ENCODE peak calls at places on chromosomes 16 and 17, in nine cellular contexts. C is ovary, A is uterus, T is adrenal gland, Z is sigmoid colon, V is stomach, Y is endothelial cell of umbilical vein, R is A549, I is body of pancreas. X is an unnamed sample.

GRCh38 chr16:81583893-81584705 is 139.5 kb downstream of the CMIP start:
- DNase-seq in Y (no peak), R (peak), Z (no peak), C (no peak), I (no peak), V (peak), T (peak), A (no peak), X (peak)

GRCh38 chr16:51877686-51878085 is 669.3 kb downstream of the TOX3 start:
- DNase-seq in C (no peak), R (no peak), Z (no peak), I (no peak), Y (no peak), V (no peak), T (no peak), A (no peak), X (no peak)

GRCh38 chr17:55133583-55133982 is 131.2 kb upstream of the HLF start:
- DNase-seq in T (no peak), Z (no peak), I (no peak), V (no peak), R (no peak), C (no peak), Y (no peak), A (no peak), X (no peak)

GRCh38 chr16:78444-79145 is 570 bp downstream of the MPG start:
- DNase-seq in V (no peak), T (peak), Y (peak), R (peak), A (no peak), I (peak), C (no peak), Z (peak), X (no peak)

GRCh38 chr17:50661795-50662391 is 27.2 kb downstream of the ABCC3 start:
- DNase-seq in I (peak), C (no peak), T (peak), V (peak), R (peak), Y (peak), Z (peak), A (peak), X (no peak)

GRCh38 chr17:54919456-54919855 is 18.8 kb downstream of the TOM1L1 start:
- DNase-seq in A (no peak), C (no peak), R (no peak), V (no peak), Y (no peak), T (no peak), Z (no peak), I (no peak), X (no peak)

GRCh38 chr17:60154616-60155426 is 5.0 kb downstream of the CA4 start:
- DNase-seq in Z (no peak), C (no peak), V (peak), T (no peak), I (peak), R (no peak), A (no peak), Y (peak), X (no peak)

GRCh38 chr17:64151016-64151368 is 21.0 kb upstream of the ERN1 start:
- DNase-seq in R (no peak), T (no peak), I (no peak), Y (no peak), A (no peak), Z (no peak), C (no peak), V (no peak), X (no peak)

GRCh38 chr16:24282129-24282528 is 26.0 kb downstream of the CACNG3 start:
- DNase-seq in C (no peak), R (no peak), Y (no peak), A (no peak), T (no peak), V (no peak), Z (no peak), I (no peak), X (no peak)

GRCh38 chr17:70989301-70989700 is 820.0 kb downstream of the KCNJ2 start:
- DNase-seq in A (no peak), T (no peak), I (no peak), R (no peak), V (no peak), C (no peak), Y (no peak), Z (no peak), X (no peak)

GRCh38 chr17:44604149-44605115 is 47.1 kb downstream of the FZD2 start:
- DNase-seq in R (no peak), V (no peak), Y (no peak), Z (no peak), I (no peak), A (no peak), T (no peak), C (no peak), X (no peak)

GRCh38 chr16:56041556-56042140 is 149.6 kb upstream of the GNAO1 start:
- DNase-seq in Z (no peak), I (peak), A (no peak), R (peak), T (peak), C (no peak), V (no peak), Y (no peak), X (no peak)

GRCh38 chr17:4900231-4901107 is 1.1 kb downstream of the C17orf107 start:
- DNase-seq in C (no peak), A (no peak), I (peak), Y (no peak), Z (no peak), T (no peak), R (no peak), V (peak), X (no peak)

GRCh38 chr17:82933006-82933310 is 93.1 kb upstream of the ZNF750 start:
- DNase-seq in T (no peak), V (peak), R (no peak), Z (peak), Y (no peak), I (no peak), A (peak), C (peak), X (peak)

GRCh38 chr17:40190197-40191021 is 13.1 kb downstream of the RAPGEFL1 start:
- DNase-seq in I (no peak), R (peak), Y (peak), T (no peak), A (no peak), V (no peak), C (no peak), Z (no peak), X (no peak)

GRCh38 chr17:16909887-16910286 is 62.0 kb downstream of the TNFRSF13B start:
- DNase-seq in Y (peak), C (no peak), I (no peak), R (no peak), A (no peak), T (peak), Z (no peak), V (no peak), X (no peak)

GRCh38 chr17:45314761-45315549 is 1.9 kb downstream of the MAP3K14 start:
- DNase-seq in C (no peak), Z (no peak), A (no peak), T (no peak), Y (peak), R (peak), V (no peak), I (no peak), X (no peak)

GRCh38 chr16:67842509-67843342 is 606 bp downstream of the THAP11 start:
- DNase-seq in Z (peak), A (peak), V (peak), R (no peak), Y (peak), T (peak), C (peak), I (peak), X (peak)

GRCh38 chr17:8151641-8152111 is 528 bp downstream of the PER1 start:
- DNase-seq in C (peak), T (peak), R (no peak), I (peak), Z (peak), Y (peak), A (peak), V (peak), X (peak)

GRCh38 chr17:27466376-27466747 is 10.1 kb downstream of the KSR1 start:
- DNase-seq in R (no peak), Z (no peak), C (no peak), Y (peak), A (no peak), T (no peak), V (no peak), I (no peak), X (no peak)

GRCh38 chr17:6096201-6097004 is 26.2 kb downstream of the WSCD1 start:
- DNase-seq in V (no peak), C (no peak), R (no peak), T (no peak), A (no peak), I (no peak), Z (no peak), Y (no peak), X (no peak)

GRCh38 chr16:3065069-3065741 is at the start of gene IL32:
- DNase-seq in Y (peak), A (peak), Z (peak), V (peak), T (peak), I (peak), C (peak), R (peak), X (no peak)

GRCh38 chr17:28575126-28575795 is 1.4 kb downstream of the ALDOC start:
- DNase-seq in Y (no peak), I (no peak), Z (no peak), T (no peak), C (no peak), R (no peak), A (no peak), V (no peak), X (no peak)

GRCh38 chr17:78278139-78278741 is 46.8 kb downstream of the TMEM235 start:
- DNase-seq in I (no peak), Y (no peak), Z (no peak), C (no peak), T (no peak), A (no peak), R (no peak), V (no peak), X (no peak)

GRCh38 chr16:28277537-28278388 is 14.6 kb upstream of the SBK1 start:
- DNase-seq in I (peak), V (peak), Z (peak), Y (peak), R (peak), T (peak), A (peak), C (peak), X (peak)
- H3K4me3 ChIP-seq in I (no peak), V (peak), Z (peak), Y (peak), R (peak), T (no peak), A (peak), C (peak), X (no peak)

GRCh38 chr17:10646393-10646990 is 10.6 kb downstream of the MYH3 start:
- DNase-seq in Z (peak), C (peak), V (peak), A (peak), I (peak), R (peak), T (peak), Y (peak), X (peak)
- TF ChIP-seq POLR2A in Z (no peak), C (no peak), V (no peak), A (no peak), I (no peak), R (no peak), T (no peak), Y (no peak), X (no peak)

GRCh38 chr16:88831838-88832237 is 20.1 kb upstream of the APRT start:
- DNase-seq in R (no peak), Z (no peak), Y (no peak), C (no peak), A (no peak), V (no peak), I (no peak), T (no peak), X (no peak)
- TF ChIP-seq CTCF in R (no peak), Z (no peak), Y (no peak), C (no peak), A (no peak), V (no peak), I (no peak), T (peak), X (no peak)

DNA sequence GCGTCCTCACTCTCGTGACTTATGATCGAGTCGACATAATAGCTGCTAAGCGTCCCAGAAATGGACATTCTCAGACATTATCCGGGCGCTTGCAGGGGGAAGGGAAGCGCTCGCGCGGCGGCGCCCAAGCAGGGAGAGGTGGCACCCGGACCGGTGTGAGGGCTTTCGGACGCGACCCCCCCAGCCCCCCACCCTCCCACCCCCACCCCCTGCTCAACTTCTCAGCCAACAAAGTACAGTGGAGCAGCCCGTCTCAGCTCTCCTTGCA is at the start of gene HOXB9:
- DNase-seq in V (no peak), R (no peak), A (no peak), Y (no peak), Z (no peak), I (no peak), C (no peak), T (no peak), X (no peak)
- H3K4me3 ChIP-seq in V (peak), R (peak), A (peak), Y (peak), Z (peak), I (no peak), C (peak), T (no peak), X (peak)

DNA sequence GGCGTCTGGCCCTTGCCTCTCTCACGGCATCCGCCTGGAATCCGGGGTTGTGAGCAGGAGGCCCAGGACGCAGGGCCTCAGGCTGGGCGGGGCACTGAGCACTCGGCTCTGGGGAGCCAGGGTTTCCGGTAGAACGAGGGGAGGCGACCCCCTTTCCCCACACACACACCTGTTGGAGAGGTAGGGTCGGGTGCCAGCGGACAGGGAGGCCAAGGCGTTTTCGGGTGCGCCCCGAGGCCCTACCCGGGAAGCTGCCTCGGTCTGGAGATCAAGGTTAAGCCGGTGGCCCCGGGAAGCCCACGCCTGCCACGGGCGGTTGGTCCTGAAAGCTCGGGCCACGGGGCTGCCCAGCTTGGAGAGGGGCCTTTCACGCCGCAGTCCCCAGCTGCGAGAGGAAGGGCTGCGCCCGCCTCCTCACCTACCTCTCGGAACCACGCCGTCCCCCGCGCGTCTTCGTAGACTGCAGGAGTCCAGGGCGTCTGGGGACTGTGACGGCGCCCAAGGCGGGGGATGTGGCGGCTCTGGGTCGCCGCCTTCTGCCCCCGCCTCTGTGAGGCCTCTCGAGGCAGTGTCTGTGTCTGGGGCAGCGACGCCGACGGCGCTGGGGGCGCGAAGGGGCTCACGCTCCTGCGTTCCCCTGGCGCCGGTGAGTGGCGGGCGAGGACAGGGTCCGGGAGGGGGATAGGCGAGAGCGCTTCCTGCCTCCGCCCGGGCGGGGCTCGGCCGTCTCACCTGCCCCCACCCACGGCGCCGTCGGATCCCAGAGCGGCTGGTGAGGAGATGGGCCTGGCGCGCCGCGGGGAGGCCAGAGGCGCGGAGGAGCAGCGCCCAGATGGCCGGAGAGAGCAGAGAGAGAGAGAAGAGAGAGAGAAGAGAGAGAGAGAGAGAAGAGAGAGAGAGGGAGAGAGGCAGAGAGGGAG is 20.3 kb upstream of the HOXB9 start:
- DNase-seq in Z (no peak), R (peak), A (no peak), Y (no peak), C (no peak), T (no peak), I (no peak), V (no peak), X (no peak)
- TF ChIP-seq POLR2A in Z (no peak), R (peak), A (no peak), Y (no peak), C (no peak), T (no peak), I (no peak), V (no peak), X (no peak)

GRCh38 chr16:20401066-20401465 is 3.5 kb downstream of the PDILT start:
- DNase-seq in I (peak), Z (no peak), Y (no peak), V (no peak), R (no peak), T (no peak), C (no peak), A (no peak), X (no peak)

GRCh38 chr16:20399185-20399584 is 5.4 kb downstream of the PDILT start:
- DNase-seq in Y (no peak), C (no peak), A (no peak), T (no peak), I (no peak), V (peak), Z (no peak), R (no peak), X (no peak)

GRCh38 chr16:20398603-20399002 is 5.9 kb downstream of the PDILT start:
- DNase-seq in V (no peak), I (no peak), T (no peak), Y (no peak), A (no peak), R (no peak), Z (no peak), C (no peak), X (peak)

GRCh38 chr16:20402651-20403050 is 1.9 kb downstream of the PDILT start:
- DNase-seq in R (no peak), A (no peak), T (no peak), Y (no peak), I (no peak), V (no peak), C (no peak), Z (no peak), X (no peak)

DNA sequence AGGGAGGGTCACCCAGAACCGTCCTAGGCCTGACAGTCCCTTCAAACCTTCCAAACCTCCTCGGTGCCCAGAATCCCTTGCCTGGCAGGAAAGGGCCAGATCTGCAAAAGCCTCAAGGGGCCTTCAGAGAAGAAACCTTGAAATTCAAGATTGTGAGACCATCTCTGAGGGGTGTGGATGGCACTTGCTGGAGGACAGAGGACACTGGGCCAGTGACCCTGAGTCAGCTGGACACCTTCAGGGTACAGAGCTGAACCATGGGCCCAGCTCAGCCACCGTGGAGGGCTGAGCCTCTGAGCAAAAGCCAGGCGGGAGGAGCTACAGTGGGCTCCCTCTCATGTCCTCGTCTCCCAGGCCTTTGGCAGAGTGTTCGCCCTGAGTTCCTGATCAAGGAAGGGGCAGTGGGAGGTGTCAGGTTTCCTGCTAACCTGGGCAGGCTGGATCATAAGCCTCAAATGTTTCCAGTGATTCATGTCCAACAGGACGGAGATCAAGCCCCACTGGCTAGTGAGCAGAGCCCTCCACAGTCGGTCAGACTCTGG is 3.0 kb downstream of the PDILT start:
- DNase-seq in I (peak), Z (no peak), T (no peak), A (no peak), C (no peak), R (no peak), Y (no peak), V (peak), X (no peak)
- TF ChIP-seq CTCF in I (no peak), Z (no peak), T (no peak), A (no peak), C (no peak), R (no peak), Y (no peak), V (no peak), X (no peak)

DNA sequence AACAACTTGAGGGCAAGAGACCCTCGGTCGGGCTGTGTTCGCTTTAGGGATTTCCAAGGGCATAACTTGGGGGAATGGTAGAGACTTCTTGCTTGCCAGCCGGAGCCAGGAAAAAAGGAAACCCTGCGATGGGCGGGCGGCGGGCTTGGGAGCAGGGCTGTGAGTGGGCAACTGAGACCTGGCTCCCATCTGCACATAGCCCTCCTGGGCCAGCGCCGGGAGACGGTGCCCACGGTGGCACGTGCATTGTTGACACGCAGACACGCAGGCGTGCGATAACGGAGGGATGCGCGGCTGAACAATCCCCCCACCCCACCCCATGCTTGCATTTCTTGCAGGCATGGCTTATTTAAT is 17.0 kb upstream of the ZFHX3 start:
- DNase-seq in V (no peak), A (no peak), R (no peak), I (no peak), Y (no peak), Z (peak), T (peak), C (no peak), X (no peak)
- H3K4me3 ChIP-seq in V (peak), A (no peak), R (no peak), I (no peak), Y (peak), Z (peak), T (no peak), C (no peak), X (no peak)

X was measured in lower leg skin.